ENCODE peak calls at places on chromosomes 13 and 19, in seven cellular contexts. N, X, F, K, P, I and L are unnamed samples.
A peak's percentile ranks its signal among the peaks of the same experiment; 100 is the strongest.

GRCh38 chr19:33389574-33390119 is 16.1 kb downstream of the CEBPG start:
- DNase-seq in X (no peak), N (no peak), K (peak; percentile 67), F (no peak), I (peak; percentile 68), P (no peak), L (no peak)

GRCh38 chr13:32585625-32586021 is 629 bp upstream of the PDS5B start:
- DNase-seq in N (no peak), X (peak; percentile 77), F (no peak), P (no peak), I (no peak), K (no peak), L (no peak)

GRCh38 chr19:29881386-29881785 is 60.7 kb upstream of the URI1 start:
- DNase-seq in F (no peak), P (no peak), N (no peak), X (no peak), I (no peak), K (no peak), L (peak; percentile 5)

GRCh38 chr19:51407631-51408131 is 9.8 kb downstream of the SIGLEC10 start:
- DNase-seq in K (no peak), X (peak; percentile 51), I (no peak), F (peak; percentile 77), P (no peak), N (peak; percentile 37), L (no peak)

GRCh38 chr13:32045963-32046785 is 14.6 kb downstream of the FRY start:
- DNase-seq in K (no peak), N (no peak), X (no peak), I (no peak), F (no peak), P (peak; percentile 67), L (no peak)

GRCh38 chr13:52846567-52847321 is 1.7 kb downstream of the PCDH8 start:
- DNase-seq in X (peak; percentile 78), K (peak; percentile 79), P (peak; percentile 48), I (peak; percentile 89), N (peak; percentile 54), F (no peak), L (no peak)

GRCh38 chr13:44884076-44884729 is 105.1 kb downstream of the NUFIP1 start:
- DNase-seq in F (no peak), P (no peak), N (no peak), K (no peak), I (no peak), X (no peak), L (no peak)

GRCh38 chr13:27004389-27004788 is 167.2 kb downstream of the USP12 start:
- DNase-seq in X (no peak), F (no peak), N (no peak), P (no peak), I (no peak), K (no peak), L (no peak)

GRCh38 chr19:20787766-20788165 is 11.7 kb downstream of the ZNF66 start:
- DNase-seq in X (no peak), P (no peak), I (no peak), K (no peak), N (no peak), F (no peak), L (no peak)

GRCh38 chr19:41872775-41873647 is 4.1 kb upstream of the CD79A start:
- DNase-seq in X (peak; percentile 94), N (peak; percentile 87), K (peak; percentile 84), P (no peak), I (peak; percentile 94), F (no peak), L (peak; percentile 82)

GRCh38 chr19:8585057-8585893 is 8.0 kb upstream of the MYO1F start:
- DNase-seq in P (no peak), I (peak; percentile 81), K (no peak), F (no peak), N (no peak), X (no peak), L (no peak)

GRCh38 chr19:10305139-10305806 is 4.3 kb downstream of the ZGLP1 start:
- DNase-seq in F (peak; percentile 51), K (no peak), N (peak; percentile 27), X (no peak), P (no peak), I (no peak), L (no peak)

GRCh38 chr13:34502011-34502410 is 440.1 kb upstream of the NBEA start:
- DNase-seq in K (no peak), I (no peak), F (no peak), X (no peak), P (no peak), N (no peak), L (no peak)

GRCh38 chr13:105991622-105992254 is 543.7 kb downstream of the EFNB2 start:
- DNase-seq in I (no peak), N (no peak), X (no peak), K (no peak), P (no peak), F (no peak), L (no peak)

GRCh38 chr19:14122924-14123323 is 5.4 kb upstream of the PRKACA start:
- DNase-seq in X (no peak), I (no peak), K (peak; percentile 38), F (no peak), N (no peak), P (no peak), L (no peak)

GRCh38 chr19:4014541-4015491 is 7.3 kb downstream of the PIAS4 start:
- DNase-seq in I (peak; percentile 62), F (peak; percentile 69), P (no peak), X (no peak), K (peak; percentile 82), N (no peak), L (peak; percentile 67)

GRCh38 chr19:55519461-55520311 is 17.2 kb downstream of the SBK2 start:
- DNase-seq in P (no peak), F (no peak), X (no peak), I (no peak), N (no peak), K (no peak), L (no peak)

GRCh38 chr13:46134961-46135522 is 30.2 kb upstream of the CPB2 start:
- DNase-seq in K (no peak), N (no peak), F (no peak), I (no peak), P (no peak), X (no peak), L (no peak)

GRCh38 chr13:35765941-35766340 is 289.5 kb upstream of the MAB21L1 start:
- DNase-seq in F (no peak), I (no peak), N (no peak), K (no peak), P (no peak), X (no peak), L (no peak)
- H3K4me1 ChIP-seq in F (no peaks in the 10 kb centered on the region), I (no peaks in the 10 kb centered on the region), N (no peaks in the 10 kb centered on the region), K (peaks cover 6% of the 10 kb centered on the region), P (no peaks in the 10 kb centered on the region), X (no peaks in the 10 kb centered on the region), L (no peaks in the 10 kb centered on the region)

GRCh38 chr19:47698631-47699359 is 14.4 kb upstream of the EHD2 start:
- DNase-seq in N (no peak), X (no peak), I (peak; percentile 80), F (no peak), K (peak; percentile 56), P (no peak), L (no peak)
- TF ChIP-seq CTCF in N (no peak), X (no peak), I (no peak), F (no peak), K (no peak), P (no peak), L (no peak)

GRCh38 chr13:30400376-30400775 is 21.9 kb upstream of the UBE2L5 start:
- DNase-seq in F (no peak), X (no peak), P (no peak), K (no peak), I (no peak), N (no peak), L (no peak)

GRCh38 chr13:30396434-30397075 is 25.7 kb upstream of the UBE2L5 start:
- DNase-seq in I (no peak), F (no peak), K (no peak), X (no peak), P (no peak), N (no peak), L (no peak)

GRCh38 chr13:30398601-30399072 is 23.7 kb upstream of the UBE2L5 start:
- DNase-seq in X (no peak), I (no peak), K (no peak), F (no peak), P (no peak), N (peak; percentile 25), L (no peak)

GRCh38 chr13:30394798-30395191 is 27.5 kb upstream of the UBE2L5 start:
- DNase-seq in F (no peak), P (no peak), X (no peak), I (no peak), N (no peak), K (no peak), L (no peak)

GRCh38 chr13:30395192-30396158 is 26.8 kb upstream of the UBE2L5 start:
- DNase-seq in N (peak; percentile 96), P (peak; percentile 98), I (no peak), X (peak; percentile 97), K (peak; percentile 86), F (peak; percentile 29), L (peak; percentile 97)
- TF ChIP-seq POLR2A in N (peak; percentile 83), P (peak; percentile 33), I (peak; percentile 51), X (no peak), K (peak; percentile 40), F (no peak), L (peak; percentile 66)

GRCh38 chr19:45094158-45094557 is 1.2 kb downstream of the PPP1R37 start:
- DNase-seq in K (no peak), X (no peak), F (no peak), I (no peak), P (no peak), N (no peak), L (no peak)

GRCh38 chr19:45090034-45090433 is 2.9 kb upstream of the PPP1R37 start:
- DNase-seq in P (no peak), K (no peak), N (no peak), F (no peak), X (peak; percentile 80), I (peak; percentile 62), L (no peak)

GRCh38 chr19:45090598-45090997 is 2.4 kb upstream of the PPP1R37 start:
- DNase-seq in P (no peak), F (no peak), K (no peak), N (no peak), X (no peak), I (no peak), L (no peak)

GRCh38 chr19:45092747-45093678 is at the start of gene PPP1R37:
- DNase-seq in N (peak; percentile 95), I (peak; percentile 96), K (peak; percentile 97), F (peak; percentile 90), P (peak; percentile 92), X (peak; percentile 98), L (peak; percentile 91)

DNA sequence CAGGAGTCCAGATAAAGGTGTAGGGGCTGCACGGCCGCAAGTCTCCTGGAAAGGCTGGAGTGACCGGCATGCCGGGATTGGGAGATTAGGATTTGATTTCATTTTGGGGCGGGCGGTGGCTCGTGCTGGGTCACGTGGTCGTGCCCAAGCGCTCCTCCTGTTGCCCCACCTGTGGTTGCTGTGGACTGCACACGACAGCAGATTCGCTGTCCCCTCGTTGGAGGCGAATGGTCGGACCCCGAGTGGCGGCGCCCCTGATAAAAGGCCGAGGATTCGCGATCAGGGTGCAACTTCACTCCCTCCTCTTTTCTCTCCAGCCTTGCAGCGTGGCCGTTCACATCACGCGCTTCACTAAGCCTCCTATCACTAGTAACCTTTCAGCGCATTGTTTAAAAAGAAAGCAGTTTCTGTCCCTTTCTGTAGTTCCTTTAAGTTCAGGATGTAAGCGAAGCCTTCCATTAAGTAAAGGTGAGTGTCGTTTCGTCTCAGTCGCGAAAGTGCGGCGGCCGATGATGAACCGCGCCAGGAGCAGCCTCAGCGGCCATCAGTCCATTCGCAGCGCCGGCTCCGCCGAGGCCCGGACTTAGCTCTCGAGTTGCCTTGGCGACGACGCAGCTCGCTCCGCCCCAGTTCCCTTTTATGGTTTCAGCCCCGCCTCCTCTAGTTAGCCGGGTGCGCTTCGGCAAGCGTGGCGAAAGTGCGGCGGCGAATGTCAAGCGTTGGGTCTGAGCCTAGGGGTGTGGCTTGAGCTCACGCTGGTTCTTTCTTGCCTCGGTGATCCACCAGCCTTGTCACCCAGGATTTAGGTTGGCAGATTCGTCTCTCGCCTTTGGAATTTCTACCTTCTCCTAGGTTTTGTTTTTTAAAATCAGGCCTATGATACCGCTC is 1.7 kb upstream of the PPP1R37 start:
- DNase-seq in F (peak; percentile 61), P (peak; percentile 98), K (peak; percentile 99), I (peak; percentile 98), N (peak; percentile 99), X (peak; percentile 99), L (peak; percentile 99)
- H3K4me1 ChIP-seq in F (peaks cover 49% of the 10 kb centered on the region), P (peaks cover 35% of the 10 kb centered on the region), K (peaks cover 41% of the 10 kb centered on the region), I (peaks cover 32% of the 10 kb centered on the region), N (peaks cover 32% of the 10 kb centered on the region), X (peaks cover 58% of the 10 kb centered on the region), L (peaks cover 21% of the 10 kb centered on the region)